ENCODE peak calls at places on chromosomes 5 and 9, in nine cellular contexts. K is A549, E is kidney epithelial cell, T is left lung, U is heart left ventricle, P is ovary, F is OCI-LY7, X is AG09309, C is bronchial epithelial cell. O is an unnamed sample.

GRCh38 chr9:129307227-129307970 is 129.3 kb upstream of the IER5L start:
- DNase-seq in P (peak), U (no peak), E (no peak), C (peak), T (no peak), F (no peak), X (no peak), K (no peak), O (no peak)

GRCh38 chr5:151570512-151571269 is 20.4 kb downstream of the FAT2 start:
- DNase-seq in P (no peak), K (no peak), X (no peak), E (no peak), F (no peak), C (peak), U (no peak), T (no peak), O (no peak)

GRCh38 chr9:38244971-38245370 is 147.5 kb upstream of the ALDH1B1 start:
- DNase-seq in K (no peak), X (no peak), F (no peak), P (no peak), T (no peak), U (no peak), E (no peak), C (no peak), O (no peak)

GRCh38 chr5:169945831-169946261 is 34.4 kb downstream of the INSYN2B start:
- DNase-seq in K (peak), P (peak), U (peak), T (no peak), E (peak), X (peak), C (peak), F (no peak), O (no peak)

GRCh38 chr5:151719228-151719861 is 32.6 kb upstream of the SPARC start:
- DNase-seq in E (no peak), K (peak), U (peak), F (peak), C (no peak), X (no peak), T (no peak), P (peak), O (no peak)

GRCh38 chr5:112977440-112977861 is 853 bp downstream of the DCP2 start:
- DNase-seq in T (no peak), E (no peak), F (peak), K (no peak), P (no peak), C (no peak), X (no peak), U (no peak), O (no peak)

GRCh38 chr5:149485655-149486615 is 65.3 kb downstream of the CSNK1A1 start:
- DNase-seq in U (peak), F (no peak), K (peak), P (peak), T (no peak), X (peak), E (peak), C (peak), O (peak)

GRCh38 chr5:151622367-151623097 is 31.4 kb upstream of the FAT2 start:
- DNase-seq in K (no peak), U (no peak), F (no peak), P (no peak), T (no peak), C (peak), X (no peak), E (no peak), O (no peak)

GRCh38 chr9:129619787-129620668 is 873 bp downstream of the C9orf50 start:
- DNase-seq in U (peak), C (no peak), T (peak), E (no peak), P (no peak), X (no peak), K (peak), F (no peak), O (no peak)

GRCh38 chr9:79571309-79572031 is at the start of gene TLE4:
- DNase-seq in X (peak), E (peak), K (peak), U (peak), C (peak), P (peak), T (peak), F (peak), O (peak)

GRCh38 chr5:169367861-169368260 is 66.9 kb upstream of the SLIT3 start:
- DNase-seq in E (no peak), P (no peak), X (no peak), K (no peak), F (no peak), T (no peak), C (peak), U (no peak), O (no peak)

GRCh38 chr5:147361441-147362175 is 126.8 kb downstream of the STK32A start:
- DNase-seq in P (no peak), E (no peak), T (no peak), U (no peak), K (no peak), F (no peak), C (peak), X (no peak), O (no peak)

GRCh38 chr5:139638090-139638735 is 9.9 kb upstream of the CXXC5 start:
- DNase-seq in C (no peak), U (peak), P (peak), K (no peak), X (peak), T (peak), F (peak), E (no peak), O (no peak)
- H3K4me3 ChIP-seq in C (no peak), U (peak), P (peak), K (no peak), X (peak), T (peak), F (peak), E (no peak), O (peak)

GRCh38 chr5:77973253-77973609 is 197.1 kb upstream of the TBCA start:
- DNase-seq in C (no peak), K (no peak), X (no peak), P (no peak), F (no peak), U (no peak), T (no peak), E (no peak), O (no peak)
- TF ChIP-seq CTCF in C (no peak), K (no peak), X (no peak), P (no peak), F (no peak), U (no peak), T (no peak), E (no peak), O (no peak)

GRCh38 chr9:18472435-18472834 is 1.5 kb upstream of the ADAMTSL1 start:
- DNase-seq in E (no peak), U (no peak), T (no peak), F (no peak), P (no peak), K (no peak), C (peak), X (no peak), O (no peak)
- H3K4me3 ChIP-seq in E (no peak), U (no peak), T (no peak), F (no peak), P (no peak), K (no peak), C (no peak), X (no peak), O (no peak)

GRCh38 chr5:44770936-44771717 is 37.6 kb upstream of the MRPS30 start:
- DNase-seq in P (no peak), F (no peak), K (no peak), T (no peak), U (no peak), E (no peak), C (no peak), X (no peak), O (no peak)

GRCh38 chr5:44779167-44779566 is 29.6 kb upstream of the MRPS30 start:
- DNase-seq in C (no peak), F (no peak), E (no peak), U (no peak), T (no peak), P (no peak), X (no peak), K (no peak), O (no peak)

GRCh38 chr5:44774279-44774880 is 34.4 kb upstream of the MRPS30 start:
- DNase-seq in T (no peak), K (peak), U (no peak), P (peak), X (peak), F (peak), C (peak), E (no peak), O (no peak)
- TF ChIP-seq CTCF in T (peak), K (peak), U (peak), P (peak), X (peak), F (peak), C (peak), E (peak), O (peak)

GRCh38 chr9:121302786-121303185 is 34.8 kb downstream of the GSN start:
- DNase-seq in U (peak), P (no peak), K (no peak), E (no peak), F (no peak), T (no peak), C (no peak), X (no peak), O (no peak)

GRCh38 chr9:121304707-121305106 is 36.7 kb downstream of the GSN start:
- DNase-seq in X (no peak), U (peak), F (no peak), C (no peak), P (no peak), T (no peak), K (no peak), E (no peak), O (no peak)

GRCh38 chr9:121303456-121304451 is 35.8 kb downstream of the GSN start:
- DNase-seq in U (peak), F (no peak), C (no peak), T (no peak), X (no peak), P (no peak), E (no peak), K (peak), O (no peak)

GRCh38 chr9:121307976-121308375 is 40.0 kb downstream of the GSN start:
- DNase-seq in C (no peak), T (no peak), X (no peak), E (no peak), F (no peak), P (no peak), K (no peak), U (peak), O (no peak)

GRCh38 chr9:121305269-121305994 is 37.5 kb downstream of the GSN start:
- DNase-seq in P (peak), C (no peak), F (no peak), K (no peak), X (no peak), E (no peak), T (no peak), U (peak), O (no peak)
- H3K4me3 ChIP-seq in P (no peak), C (no peak), F (no peak), K (no peak), X (no peak), E (no peak), T (no peak), U (peak), O (no peak)

DNA sequence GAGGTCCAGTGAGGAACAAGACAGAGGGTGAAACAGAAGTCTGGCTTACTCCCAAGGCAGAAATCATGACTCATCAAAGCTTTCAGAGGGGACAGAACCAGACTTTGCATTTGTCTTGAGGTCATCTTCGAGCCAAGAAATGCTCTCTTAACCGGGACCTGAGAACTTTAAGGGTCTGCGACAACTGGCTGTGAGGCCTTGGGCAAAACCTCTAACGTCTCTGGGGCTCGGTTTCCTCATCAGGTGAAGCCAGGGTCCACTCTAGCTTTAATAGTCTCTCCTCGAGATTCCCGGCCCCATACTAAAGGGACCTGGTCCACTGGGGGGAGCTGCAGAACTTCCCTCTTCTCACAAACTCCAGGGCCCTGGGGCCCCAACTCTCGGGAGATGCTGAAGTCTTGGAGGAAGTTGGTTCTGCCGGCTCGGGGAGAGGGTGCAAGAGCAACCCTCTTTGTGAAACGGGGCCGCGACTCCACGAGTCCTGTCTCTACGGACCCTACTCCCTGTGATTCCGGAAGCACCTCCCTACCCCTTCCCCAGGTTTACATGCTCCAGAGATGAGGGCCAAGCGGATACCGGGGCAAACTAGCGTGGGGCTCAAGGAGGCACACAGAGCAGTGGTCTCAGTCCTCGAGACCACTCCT is 2.6 kb downstream of the GLIS3 start:
- DNase-seq in X (no peak), U (peak), P (peak), E (no peak), T (peak), C (peak), K (peak), F (no peak), O (no peak)
- TF ChIP-seq CTCF in X (peak), U (no peak), P (peak), E (peak), T (peak), C (peak), K (peak), F (no peak), O (peak)

O was measured in epithelial cell of proximal tubule.